ENCODE peak calls at places on chromosome 1, in eight cellular contexts. One of them, this sample, is unnamed.

GRCh38 chr1:55212349-55213028 is 2.7 kb downstream of the USP24 start:
- DNase-seq in retinal pigment epithelial cell: no peak
- DNase-seq in activated CD4-positive, alpha-beta T cell treated with anti-CD3 and anti-CD28 coated beads for 24 hours: no peak
- DNase-seq in Peyer's patch: peak
- DNase-seq in NCI-H1436: no peak
- DNase-seq in HTR-8/SVneo: no peak
- DNase-seq in stimulated activated CD8-positive, alpha-beta memory T cell treated with anti-CD3 and anti-CD28 coated beads, Interleukin-7, amount 100 ng/mL, for 1 hour: no peak
- DNase-seq in activated CD8-positive, alpha-beta memory T cell treated with anti-CD3 and anti-CD28 coated beads for 4 hours: no peak
- DNase-seq in this sample: no peak

GRCh38 chr1:85024736-85025135 is 23.6 kb downstream of the MCOLN3 start:
- DNase-seq in retinal pigment epithelial cell: no peak
- DNase-seq in activated CD4-positive, alpha-beta T cell treated with anti-CD3 and anti-CD28 coated beads for 24 hours: no peak
- DNase-seq in Peyer's patch: no peak
- DNase-seq in NCI-H1436: no peak
- DNase-seq in HTR-8/SVneo: no peak
- DNase-seq in stimulated activated CD8-positive, alpha-beta memory T cell treated with anti-CD3 and anti-CD28 coated beads, Interleukin-7, amount 100 ng/mL, for 1 hour: no peak
- DNase-seq in activated CD8-positive, alpha-beta memory T cell treated with anti-CD3 and anti-CD28 coated beads for 4 hours: no peak
- DNase-seq in this sample: no peak

GRCh38 chr1:38062361-38063288 is 16.0 kb upstream of the POU3F1 start:
- DNase-seq in retinal pigment epithelial cell: no peak
- DNase-seq in activated CD4-positive, alpha-beta T cell treated with anti-CD3 and anti-CD28 coated beads for 24 hours: no peak
- DNase-seq in Peyer's patch: no peak
- DNase-seq in NCI-H1436: peak
- DNase-seq in HTR-8/SVneo: no peak
- DNase-seq in stimulated activated CD8-positive, alpha-beta memory T cell treated with anti-CD3 and anti-CD28 coated beads, Interleukin-7, amount 100 ng/mL, for 1 hour: no peak
- DNase-seq in activated CD8-positive, alpha-beta memory T cell treated with anti-CD3 and anti-CD28 coated beads for 4 hours: no peak
- DNase-seq in this sample: no peak

GRCh38 chr1:224433671-224434446 is 738 bp downstream of the WDR26 start:
- DNase-seq in retinal pigment epithelial cell: no peak
- DNase-seq in activated CD4-positive, alpha-beta T cell treated with anti-CD3 and anti-CD28 coated beads for 24 hours: no peak
- DNase-seq in Peyer's patch: peak
- DNase-seq in NCI-H1436: no peak
- DNase-seq in HTR-8/SVneo: peak
- DNase-seq in stimulated activated CD8-positive, alpha-beta memory T cell treated with anti-CD3 and anti-CD28 coated beads, Interleukin-7, amount 100 ng/mL, for 1 hour: no peak
- DNase-seq in activated CD8-positive, alpha-beta memory T cell treated with anti-CD3 and anti-CD28 coated beads for 4 hours: no peak
- DNase-seq in this sample: peak

GRCh38 chr1:199122532-199123311 is 483.9 kb downstream of the PTPRC start:
- DNase-seq in retinal pigment epithelial cell: peak
- DNase-seq in activated CD4-positive, alpha-beta T cell treated with anti-CD3 and anti-CD28 coated beads for 24 hours: no peak
- DNase-seq in Peyer's patch: no peak
- DNase-seq in NCI-H1436: no peak
- DNase-seq in HTR-8/SVneo: no peak
- DNase-seq in stimulated activated CD8-positive, alpha-beta memory T cell treated with anti-CD3 and anti-CD28 coated beads, Interleukin-7, amount 100 ng/mL, for 1 hour: no peak
- DNase-seq in activated CD8-positive, alpha-beta memory T cell treated with anti-CD3 and anti-CD28 coated beads for 4 hours: no peak
- DNase-seq in this sample: no peak

GRCh38 chr1:224528900-224529299 is 87.2 kb upstream of the CNIH3 start:
- DNase-seq in retinal pigment epithelial cell: peak
- DNase-seq in activated CD4-positive, alpha-beta T cell treated with anti-CD3 and anti-CD28 coated beads for 24 hours: no peak
- DNase-seq in Peyer's patch: no peak
- DNase-seq in NCI-H1436: no peak
- DNase-seq in HTR-8/SVneo: peak
- DNase-seq in stimulated activated CD8-positive, alpha-beta memory T cell treated with anti-CD3 and anti-CD28 coated beads, Interleukin-7, amount 100 ng/mL, for 1 hour: no peak
- DNase-seq in activated CD8-positive, alpha-beta memory T cell treated with anti-CD3 and anti-CD28 coated beads for 4 hours: no peak
- DNase-seq in this sample: no peak

GRCh38 chr1:20405893-20406604 is 80.0 kb downstream of the CAMK2N1 start:
- DNase-seq in retinal pigment epithelial cell: no peak
- DNase-seq in activated CD4-positive, alpha-beta T cell treated with anti-CD3 and anti-CD28 coated beads for 24 hours: no peak
- DNase-seq in Peyer's patch: peak
- DNase-seq in NCI-H1436: peak
- DNase-seq in HTR-8/SVneo: no peak
- DNase-seq in stimulated activated CD8-positive, alpha-beta memory T cell treated with anti-CD3 and anti-CD28 coated beads, Interleukin-7, amount 100 ng/mL, for 1 hour: no peak
- DNase-seq in activated CD8-positive, alpha-beta memory T cell treated with anti-CD3 and anti-CD28 coated beads for 4 hours: no peak
- DNase-seq in this sample: no peak

GRCh38 chr1:168842916-168843315 is 113.9 kb upstream of the DPT start:
- DNase-seq in retinal pigment epithelial cell: no peak
- DNase-seq in activated CD4-positive, alpha-beta T cell treated with anti-CD3 and anti-CD28 coated beads for 24 hours: no peak
- DNase-seq in Peyer's patch: no peak
- DNase-seq in NCI-H1436: no peak
- DNase-seq in HTR-8/SVneo: no peak
- DNase-seq in stimulated activated CD8-positive, alpha-beta memory T cell treated with anti-CD3 and anti-CD28 coated beads, Interleukin-7, amount 100 ng/mL, for 1 hour: no peak
- DNase-seq in activated CD8-positive, alpha-beta memory T cell treated with anti-CD3 and anti-CD28 coated beads for 4 hours: no peak
- DNase-seq in this sample: no peak

GRCh38 chr1:96487404-96487803 is 234.2 kb upstream of the PTBP2 start:
- DNase-seq in retinal pigment epithelial cell: peak
- DNase-seq in activated CD4-positive, alpha-beta T cell treated with anti-CD3 and anti-CD28 coated beads for 24 hours: no peak
- DNase-seq in Peyer's patch: no peak
- DNase-seq in NCI-H1436: no peak
- DNase-seq in HTR-8/SVneo: no peak
- DNase-seq in stimulated activated CD8-positive, alpha-beta memory T cell treated with anti-CD3 and anti-CD28 coated beads, Interleukin-7, amount 100 ng/mL, for 1 hour: no peak
- DNase-seq in activated CD8-positive, alpha-beta memory T cell treated with anti-CD3 and anti-CD28 coated beads for 4 hours: no peak
- DNase-seq in this sample: no peak

GRCh38 chr1:213374369-213374768 is 323.3 kb downstream of the RPS6KC1 start:
- DNase-seq in retinal pigment epithelial cell: peak
- DNase-seq in activated CD4-positive, alpha-beta T cell treated with anti-CD3 and anti-CD28 coated beads for 24 hours: peak
- DNase-seq in Peyer's patch: peak
- DNase-seq in NCI-H1436: peak
- DNase-seq in HTR-8/SVneo: peak
- DNase-seq in stimulated activated CD8-positive, alpha-beta memory T cell treated with anti-CD3 and anti-CD28 coated beads, Interleukin-7, amount 100 ng/mL, for 1 hour: no peak
- DNase-seq in activated CD8-positive, alpha-beta memory T cell treated with anti-CD3 and anti-CD28 coated beads for 4 hours: peak
- DNase-seq in this sample: peak

GRCh38 chr1:4652631-4653327 is 1.6 kb upstream of the AJAP1 start:
- DNase-seq in retinal pigment epithelial cell: no peak
- DNase-seq in activated CD4-positive, alpha-beta T cell treated with anti-CD3 and anti-CD28 coated beads for 24 hours: peak
- DNase-seq in Peyer's patch: no peak
- DNase-seq in NCI-H1436: peak
- DNase-seq in HTR-8/SVneo: peak
- DNase-seq in stimulated activated CD8-positive, alpha-beta memory T cell treated with anti-CD3 and anti-CD28 coated beads, Interleukin-7, amount 100 ng/mL, for 1 hour: peak
- DNase-seq in activated CD8-positive, alpha-beta memory T cell treated with anti-CD3 and anti-CD28 coated beads for 4 hours: peak
- DNase-seq in this sample: peak

GRCh38 chr1:231393668-231394067 is 28.4 kb downstream of the EGLN1 start:
- DNase-seq in retinal pigment epithelial cell: no peak
- DNase-seq in activated CD4-positive, alpha-beta T cell treated with anti-CD3 and anti-CD28 coated beads for 24 hours: no peak
- DNase-seq in Peyer's patch: no peak
- DNase-seq in NCI-H1436: no peak
- DNase-seq in HTR-8/SVneo: no peak
- DNase-seq in stimulated activated CD8-positive, alpha-beta memory T cell treated with anti-CD3 and anti-CD28 coated beads, Interleukin-7, amount 100 ng/mL, for 1 hour: no peak
- DNase-seq in activated CD8-positive, alpha-beta memory T cell treated with anti-CD3 and anti-CD28 coated beads for 4 hours: no peak
- DNase-seq in this sample: no peak

This sample was measured in glutamatergic neuron.